ENCODE peak calls at places on chromosomes 3 and 15, in ten cellular contexts. One of them, this sample, is unnamed.

GRCh38 chr3:54342676-54343075 is 220.3 kb downstream of the CACNA2D3 start:
- DNase-seq in choroid plexus epithelial cell: no peak
- DNase-seq in left ventricle myocardium inferior: no peak
- DNase-seq in sigmoid colon: no peak
- DNase-seq in stomach: peak
- DNase-seq in heart right ventricle: no peak
- DNase-seq in A549: no peak
- DNase-seq in AG04450: no peak
- DNase-seq in uterus: no peak
- DNase-seq in IMR-90: no peak
- DNase-seq in this sample: no peak

GRCh38 chr3:160183375-160184076 is 41.7 kb upstream of the C3orf80 start:
- DNase-seq in choroid plexus epithelial cell: peak
- DNase-seq in left ventricle myocardium inferior: no peak
- DNase-seq in sigmoid colon: no peak
- DNase-seq in stomach: no peak
- DNase-seq in heart right ventricle: no peak
- DNase-seq in A549: no peak
- DNase-seq in AG04450: no peak
- DNase-seq in uterus: no peak
- DNase-seq in IMR-90: peak
- DNase-seq in this sample: peak

GRCh38 chr3:17912011-17912760 is 169.8 kb upstream of the TBC1D5 start:
- DNase-seq in choroid plexus epithelial cell: no peak
- DNase-seq in left ventricle myocardium inferior: no peak
- DNase-seq in sigmoid colon: no peak
- DNase-seq in stomach: no peak
- DNase-seq in heart right ventricle: no peak
- DNase-seq in A549: no peak
- DNase-seq in AG04450: no peak
- DNase-seq in uterus: no peak
- DNase-seq in IMR-90: no peak
- DNase-seq in this sample: no peak

GRCh38 chr3:15281817-15282216 is 50.6 kb downstream of the SH3BP5 start:
- DNase-seq in choroid plexus epithelial cell: no peak
- DNase-seq in left ventricle myocardium inferior: no peak
- DNase-seq in sigmoid colon: no peak
- DNase-seq in stomach: no peak
- DNase-seq in heart right ventricle: no peak
- DNase-seq in A549: no peak
- DNase-seq in AG04450: no peak
- DNase-seq in uterus: no peak
- DNase-seq in IMR-90: no peak
- DNase-seq in this sample: no peak

GRCh38 chr3:138187296-138188012 is at the start of gene ARMC8:
- DNase-seq in choroid plexus epithelial cell: no peak
- DNase-seq in left ventricle myocardium inferior: peak
- DNase-seq in sigmoid colon: peak
- DNase-seq in stomach: peak
- DNase-seq in heart right ventricle: no peak
- DNase-seq in A549: peak
- DNase-seq in AG04450: no peak
- DNase-seq in uterus: peak
- DNase-seq in IMR-90: no peak
- DNase-seq in this sample: peak

GRCh38 chr3:28916713-28917499 is 364.0 kb upstream of the RBMS3 start:
- DNase-seq in choroid plexus epithelial cell: peak
- DNase-seq in left ventricle myocardium inferior: peak
- DNase-seq in sigmoid colon: peak
- DNase-seq in stomach: peak
- DNase-seq in heart right ventricle: peak
- DNase-seq in A549: no peak
- DNase-seq in AG04450: peak
- DNase-seq in uterus: peak
- DNase-seq in IMR-90: peak
- DNase-seq in this sample: peak

GRCh38 chr3:183576487-183577107 is 21.1 kb upstream of the KLHL6 start:
- DNase-seq in choroid plexus epithelial cell: peak
- DNase-seq in left ventricle myocardium inferior: no peak
- DNase-seq in sigmoid colon: peak
- DNase-seq in stomach: no peak
- DNase-seq in heart right ventricle: no peak
- DNase-seq in A549: no peak
- DNase-seq in AG04450: no peak
- DNase-seq in uterus: no peak
- DNase-seq in IMR-90: no peak
- DNase-seq in this sample: peak

GRCh38 chr3:133570139-133570936 is 3.1 kb upstream of the CDV3 start:
- DNase-seq in choroid plexus epithelial cell: peak
- DNase-seq in left ventricle myocardium inferior: no peak
- DNase-seq in sigmoid colon: no peak
- DNase-seq in stomach: peak
- DNase-seq in heart right ventricle: peak
- DNase-seq in A549: no peak
- DNase-seq in AG04450: no peak
- DNase-seq in uterus: no peak
- DNase-seq in IMR-90: peak
- DNase-seq in this sample: peak

GRCh38 chr3:148737104-148737525 is 39.4 kb downstream of the AGTR1 start:
- DNase-seq in choroid plexus epithelial cell: peak
- DNase-seq in left ventricle myocardium inferior: no peak
- DNase-seq in sigmoid colon: no peak
- DNase-seq in stomach: no peak
- DNase-seq in heart right ventricle: no peak
- DNase-seq in A549: no peak
- DNase-seq in AG04450: no peak
- DNase-seq in uterus: peak
- DNase-seq in IMR-90: peak
- DNase-seq in this sample: no peak

GRCh38 chr3:126459111-126459762 is 16.5 kb downstream of the ZXDC start:
- DNase-seq in choroid plexus epithelial cell: no peak
- DNase-seq in left ventricle myocardium inferior: no peak
- DNase-seq in sigmoid colon: no peak
- DNase-seq in stomach: no peak
- DNase-seq in heart right ventricle: no peak
- DNase-seq in A549: no peak
- DNase-seq in AG04450: no peak
- DNase-seq in uterus: no peak
- DNase-seq in IMR-90: no peak
- DNase-seq in this sample: no peak

GRCh38 chr3:168933614-168934013 is 729.9 kb downstream of the MECOM start:
- DNase-seq in choroid plexus epithelial cell: peak
- DNase-seq in left ventricle myocardium inferior: no peak
- DNase-seq in sigmoid colon: no peak
- DNase-seq in stomach: no peak
- DNase-seq in heart right ventricle: no peak
- DNase-seq in A549: no peak
- DNase-seq in AG04450: no peak
- DNase-seq in uterus: no peak
- DNase-seq in IMR-90: peak
- DNase-seq in this sample: peak

GRCh38 chr3:146148468-146148931 is 12.5 kb downstream of the PLOD2 start:
- DNase-seq in choroid plexus epithelial cell: peak
- DNase-seq in left ventricle myocardium inferior: no peak
- DNase-seq in sigmoid colon: no peak
- DNase-seq in stomach: no peak
- DNase-seq in heart right ventricle: no peak
- DNase-seq in A549: no peak
- DNase-seq in AG04450: no peak
- DNase-seq in uterus: no peak
- DNase-seq in IMR-90: peak
- DNase-seq in this sample: peak

GRCh38 chr15:25438601-25439455 is at the start of gene UBE3A:
- DNase-seq in choroid plexus epithelial cell: peak
- DNase-seq in left ventricle myocardium inferior: peak
- DNase-seq in sigmoid colon: peak
- DNase-seq in stomach: peak
- DNase-seq in heart right ventricle: peak
- DNase-seq in A549: peak
- DNase-seq in AG04450: peak
- DNase-seq in uterus: peak
- DNase-seq in IMR-90: peak
- DNase-seq in this sample: peak

GRCh38 chr3:125381743-125382142 is 6.6 kb upstream of the ZNF148 start:
- DNase-seq in choroid plexus epithelial cell: peak
- DNase-seq in left ventricle myocardium inferior: no peak
- DNase-seq in sigmoid colon: no peak
- DNase-seq in stomach: no peak
- DNase-seq in heart right ventricle: no peak
- DNase-seq in A549: no peak
- DNase-seq in AG04450: no peak
- DNase-seq in uterus: no peak
- DNase-seq in IMR-90: peak
- DNase-seq in this sample: peak

GRCh38 chr15:92947071-92947730 is 47.1 kb downstream of the CHD2 start:
- DNase-seq in choroid plexus epithelial cell: no peak
- DNase-seq in left ventricle myocardium inferior: no peak
- DNase-seq in sigmoid colon: no peak
- DNase-seq in stomach: no peak
- DNase-seq in heart right ventricle: no peak
- DNase-seq in A549: no peak
- DNase-seq in AG04450: no peak
- DNase-seq in uterus: no peak
- DNase-seq in IMR-90: no peak
- DNase-seq in this sample: no peak

GRCh38 chr3:129045675-129046036 is 14.9 kb upstream of the GP9 start:
- DNase-seq in choroid plexus epithelial cell: no peak
- DNase-seq in left ventricle myocardium inferior: peak
- DNase-seq in sigmoid colon: peak
- DNase-seq in stomach: no peak
- DNase-seq in heart right ventricle: no peak
- DNase-seq in A549: no peak
- DNase-seq in AG04450: no peak
- DNase-seq in uterus: no peak
- DNase-seq in IMR-90: no peak
- DNase-seq in this sample: no peak
- H3K4me3 ChIP-seq in choroid plexus epithelial cell: no peak
- H3K4me3 ChIP-seq in left ventricle myocardium inferior: peak
- H3K4me3 ChIP-seq in sigmoid colon: peak
- H3K4me3 ChIP-seq in stomach: peak
- H3K4me3 ChIP-seq in heart right ventricle: peak
- H3K4me3 ChIP-seq in A549: no peak
- H3K4me3 ChIP-seq in AG04450: no peak
- H3K4me3 ChIP-seq in uterus: no peak
- H3K4me3 ChIP-seq in IMR-90: no peak
- H3K4me3 ChIP-seq in this sample: no peak

GRCh38 chr15:48955967-48956366 is 7.8 kb downstream of the SHC4 start:
- DNase-seq in choroid plexus epithelial cell: no peak
- DNase-seq in left ventricle myocardium inferior: no peak
- DNase-seq in sigmoid colon: no peak
- DNase-seq in stomach: no peak
- DNase-seq in heart right ventricle: no peak
- DNase-seq in A549: no peak
- DNase-seq in AG04450: no peak
- DNase-seq in uterus: no peak
- DNase-seq in IMR-90: no peak
- DNase-seq in this sample: no peak

GRCh38 chr15:48955370-48955769 is 8.3 kb downstream of the SHC4 start:
- DNase-seq in choroid plexus epithelial cell: no peak
- DNase-seq in left ventricle myocardium inferior: no peak
- DNase-seq in sigmoid colon: no peak
- DNase-seq in stomach: no peak
- DNase-seq in heart right ventricle: no peak
- DNase-seq in A549: no peak
- DNase-seq in AG04450: no peak
- DNase-seq in uterus: no peak
- DNase-seq in IMR-90: no peak
- DNase-seq in this sample: no peak

DNA sequence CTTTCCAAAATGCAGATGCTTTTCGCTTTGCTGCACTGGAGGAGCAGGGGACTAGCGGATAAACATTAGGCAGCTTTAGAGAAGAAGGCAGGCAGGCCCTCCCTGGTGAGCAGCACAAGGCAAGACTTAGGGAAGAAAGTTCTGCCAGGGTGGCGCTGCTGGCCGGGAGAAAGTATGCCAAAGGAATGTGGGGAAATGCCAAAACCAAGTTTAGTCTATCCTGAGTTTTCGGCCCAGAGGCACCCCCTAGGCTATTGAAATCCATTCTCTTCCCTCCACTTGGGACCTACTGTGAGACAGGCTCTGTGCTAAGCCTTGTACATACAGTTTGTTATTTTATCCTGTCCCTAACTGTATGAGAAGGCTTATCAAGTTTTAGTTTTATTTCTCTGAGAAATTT is 9.2 kb downstream of the SHC4 start:
- DNase-seq in choroid plexus epithelial cell: peak
- DNase-seq in left ventricle myocardium inferior: no peak
- DNase-seq in sigmoid colon: no peak
- DNase-seq in stomach: no peak
- DNase-seq in heart right ventricle: no peak
- DNase-seq in A549: no peak
- DNase-seq in AG04450: no peak
- DNase-seq in uterus: no peak
- DNase-seq in IMR-90: peak
- DNase-seq in this sample: peak
- TF ChIP-seq CTCF in choroid plexus epithelial cell: peak
- TF ChIP-seq CTCF in left ventricle myocardium inferior: no peak
- TF ChIP-seq CTCF in sigmoid colon: no peak
- TF ChIP-seq CTCF in stomach: no peak
- TF ChIP-seq CTCF in heart right ventricle: no peak
- TF ChIP-seq CTCF in A549: no peak
- TF ChIP-seq CTCF in AG04450: peak
- TF ChIP-seq CTCF in uterus: no peak
- TF ChIP-seq CTCF in IMR-90: no peak
- TF ChIP-seq CTCF in this sample: no peak

GRCh38 chr3:74214286-74214685 is 400.2 kb downstream of the CNTN3 start:
- DNase-seq in choroid plexus epithelial cell: peak
- DNase-seq in left ventricle myocardium inferior: no peak
- DNase-seq in sigmoid colon: no peak
- DNase-seq in stomach: no peak
- DNase-seq in heart right ventricle: no peak
- DNase-seq in A549: no peak
- DNase-seq in AG04450: no peak
- DNase-seq in uterus: no peak
- DNase-seq in IMR-90: no peak
- DNase-seq in this sample: no peak

DNA sequence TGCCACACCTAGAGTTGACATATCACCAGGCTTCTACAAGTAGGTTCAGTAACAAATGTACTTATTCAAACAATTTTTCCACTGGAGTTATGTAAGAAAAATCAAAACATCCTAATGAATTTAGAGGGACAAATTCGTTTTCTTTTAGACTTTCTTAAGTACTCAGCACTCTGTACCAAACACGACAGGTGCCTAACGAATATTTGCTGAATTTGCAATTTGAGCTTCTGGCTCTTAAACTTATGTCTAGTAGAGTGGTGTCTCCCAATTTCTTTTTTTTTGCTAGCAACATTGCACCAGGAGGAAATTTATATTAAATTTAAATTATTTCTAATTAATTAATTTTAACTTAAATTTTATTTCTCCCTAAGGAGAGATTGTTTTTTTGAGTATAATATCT is 397.0 kb downstream of the CNTN3 start:
- DNase-seq in choroid plexus epithelial cell: no peak
- DNase-seq in left ventricle myocardium inferior: no peak
- DNase-seq in sigmoid colon: no peak
- DNase-seq in stomach: no peak
- DNase-seq in heart right ventricle: no peak
- DNase-seq in A549: no peak
- DNase-seq in AG04450: no peak
- DNase-seq in uterus: no peak
- DNase-seq in IMR-90: no peak
- DNase-seq in this sample: no peak
- H3K4me3 ChIP-seq in choroid plexus epithelial cell: no peak
- H3K4me3 ChIP-seq in left ventricle myocardium inferior: no peak
- H3K4me3 ChIP-seq in sigmoid colon: no peak
- H3K4me3 ChIP-seq in stomach: no peak
- H3K4me3 ChIP-seq in heart right ventricle: no peak
- H3K4me3 ChIP-seq in A549: no peak
- H3K4me3 ChIP-seq in AG04450: no peak
- H3K4me3 ChIP-seq in uterus: no peak
- H3K4me3 ChIP-seq in IMR-90: no peak
- H3K4me3 ChIP-seq in this sample: no peak

GRCh38 chr3:33174095-33174494 is 44.5 kb downstream of the SUSD5 start:
- DNase-seq in choroid plexus epithelial cell: no peak
- DNase-seq in left ventricle myocardium inferior: no peak
- DNase-seq in sigmoid colon: no peak
- DNase-seq in stomach: no peak
- DNase-seq in heart right ventricle: no peak
- DNase-seq in A549: no peak
- DNase-seq in AG04450: no peak
- DNase-seq in uterus: no peak
- DNase-seq in IMR-90: no peak
- DNase-seq in this sample: no peak
- TF ChIP-seq CTCF in choroid plexus epithelial cell: no peak
- TF ChIP-seq CTCF in left ventricle myocardium inferior: no peak
- TF ChIP-seq CTCF in sigmoid colon: no peak
- TF ChIP-seq CTCF in stomach: no peak
- TF ChIP-seq CTCF in heart right ventricle: no peak
- TF ChIP-seq CTCF in A549: no peak
- TF ChIP-seq CTCF in AG04450: no peak
- TF ChIP-seq CTCF in uterus: no peak
- TF ChIP-seq CTCF in IMR-90: no peak
- TF ChIP-seq CTCF in this sample: no peak